ENCODE peak calls at places on chromosomes 6 and 20, in seven cellular contexts. Z is heart left ventricle; V is stimulated activated naive CD8-positive, alpha-beta T cell treated with anti-CD3 and anti-CD28 coated beads, Interleukin-15, amount 100 ng/mL, for 72 hours; M is activated CD4-positive, CD25-positive, alpha-beta regulatory T cell; D is EH; R is NCI-H1105 treated with DMSO at 0.1 percent for 48 hours; S is WTC11. O is an unnamed sample.

GRCh38 chr6:144776031-144776819 is 491.1 kb downstream of the UTRN start:
- DNase-seq in Z (no peak), V (no peak), M (no peak), D (no peak), R (no peak), S (no peak), O (no peak)

GRCh38 chr6:88499845-88500699 is 333.9 kb upstream of the CNR1 start:
- DNase-seq in Z (no peak), V (no peak), M (no peak), D (no peak), R (no peak), S (no peak), O (no peak)

GRCh38 chr6:80436663-80437062 is 330.2 kb downstream of the BCKDHB start:
- DNase-seq in Z (no peak), V (no peak), M (no peak), D (no peak), R (no peak), S (no peak), O (no peak)

GRCh38 chr20:50681359-50682064 is 9.8 kb downstream of the RIPOR3 start:
- DNase-seq in Z (no peak), V (no peak), M (no peak), D (no peak), R (no peak), S (no peak), O (no peak)

GRCh38 chr6:119227377-119227776 is 122.2 kb downstream of the MAN1A1 start:
- DNase-seq in Z (no peak), V (no peak), M (no peak), D (no peak), R (no peak), S (no peak), O (no peak)

GRCh38 chr6:1608976-1609661 is 596 bp upstream of the FOXC1 start:
- DNase-seq in Z (no peak), V (no peak), M (no peak), D (peak), R (peak), S (no peak), O (no peak)

GRCh38 chr6:110951986-110952794 is 6.3 kb upstream of the GTF3C6 start:
- DNase-seq in Z (no peak), V (no peak), M (no peak), D (peak), R (no peak), S (no peak), O (no peak)

GRCh38 chr6:138509371-138509770 is 10.1 kb upstream of the NHSL1 start:
- DNase-seq in Z (no peak), V (peak), M (no peak), D (peak), R (peak), S (peak), O (no peak)

GRCh38 chr6:51093899-51094665 is 275.4 kb downstream of the TFAP2B start:
- DNase-seq in Z (no peak), V (no peak), M (no peak), D (no peak), R (no peak), S (no peak), O (no peak)

GRCh38 chr6:53306819-53307347 is 41.9 kb downstream of the ELOVL5 start:
- DNase-seq in Z (no peak), V (peak), M (no peak), D (peak), R (no peak), S (no peak), O (no peak)

GRCh38 chr6:95439741-95440140 is 137.6 kb upstream of the MANEA start:
- DNase-seq in Z (no peak), V (no peak), M (no peak), D (no peak), R (no peak), S (no peak), O (no peak)

GRCh38 chr6:110357298-110357695 is 852 bp downstream of the METTL24 start:
- DNase-seq in Z (no peak), V (no peak), M (no peak), D (peak), R (peak), S (no peak), O (no peak)

GRCh38 chr6:125952764-125953501 is 3.6 kb upstream of the HINT3 start:
- DNase-seq in Z (no peak), V (peak), M (no peak), D (peak), R (no peak), S (peak), O (no peak)

GRCh38 chr6:110352603-110353303 is 5.4 kb downstream of the METTL24 start:
- DNase-seq in Z (no peak), V (no peak), M (no peak), D (no peak), R (no peak), S (no peak), O (no peak)

GRCh38 chr6:84457276-84457675 is 229.8 kb upstream of the CEP162 start:
- DNase-seq in Z (no peak), V (no peak), M (no peak), D (no peak), R (no peak), S (no peak), O (no peak)

GRCh38 chr6:37110455-37111155 is 59.3 kb upstream of the PIM1 start:
- DNase-seq in Z (no peak), V (no peak), M (no peak), D (no peak), R (no peak), S (no peak), O (no peak)

GRCh38 chr6:112372213-112372806 is 25.2 kb downstream of the RFPL4B start:
- DNase-seq in Z (no peak), V (no peak), M (no peak), D (peak), R (peak), S (no peak), O (no peak)

O was measured in lower leg skin.